ENCODE peak calls at places on chromosomes 4 and X, in seven cellular contexts. O, D, A, L, E, G and M are unnamed samples.

GRCh38 chr4:130424211-130424610 is 1328.3 kb downstream of the C4orf33 start:
- DNase-seq in L (no peak), A (no peak), G (no peak), E (no peak), O (no peak), D (no peak), M (no peak)

GRCh38 chr4:3716876-3717235 is 49.3 kb upstream of the ADRA2C start:
- DNase-seq in G (no peak), L (no peak), E (no peak), A (no peak), D (no peak), O (no peak), M (peak; percentile 32)

GRCh38 chr4:79050521-79050880 is 111.3 kb upstream of the PAQR3 start:
- DNase-seq in O (no peak), G (no peak), A (no peak), L (no peak), D (no peak), E (no peak), M (no peak)

GRCh38 chr4:153488006-153488718 is 22.0 kb downstream of the TMEM131L start:
- DNase-seq in D (peak; percentile 84), E (no peak), L (no peak), O (peak; percentile 52), G (no peak), A (no peak), M (no peak)

GRCh38 chr4:76306882-76307669 is 543 bp downstream of the STBD1 start:
- DNase-seq in A (peak; percentile 70), G (no peak), L (peak; percentile 46), E (peak; percentile 4), D (peak; percentile 64), O (no peak), M (peak; percentile 85)

GRCh38 chr4:54228563-54229501 is at the start of gene PDGFRA:
- DNase-seq in A (peak; percentile 33), L (peak; percentile 85), O (no peak), E (peak; percentile 12), G (no peak), D (no peak), M (peak; percentile 88)

GRCh38 chr4:152148057-152148456 is 387.2 kb upstream of the GATB start:
- DNase-seq in D (no peak), A (no peak), O (no peak), E (no peak), G (no peak), L (no peak), M (no peak)

GRCh38 chr4:87489678-87490077 is 39.5 kb downstream of the SPARCL1 start:
- DNase-seq in E (no peak), O (no peak), A (no peak), G (no peak), L (no peak), D (no peak), M (no peak)

GRCh38 chrX:97490656-97491055 is 606.9 kb downstream of the RPA4 start:
- DNase-seq in E (no peak), L (no peak), O (no peak), D (no peak), G (no peak), A (no peak), M (no peak)

GRCh38 chrX:30702736-30703135 is 49.5 kb downstream of the GK start:
- DNase-seq in L (no peak), E (no peak), A (no peak), G (no peak), O (no peak), D (no peak), M (no peak)

GRCh38 chr4:101670897-101671296 is 119.6 kb upstream of the BANK1 start:
- DNase-seq in A (no peak), D (no peak), L (no peak), E (no peak), G (no peak), O (no peak), M (no peak)

GRCh38 chr4:100504086-100504874 is 13.5 kb downstream of the EMCN start:
- DNase-seq in D (no peak), E (no peak), G (no peak), L (no peak), O (no peak), A (peak; percentile 41), M (no peak)

GRCh38 chr4:138111462-138112000 is 130.6 kb downstream of the SLC7A11 start:
- DNase-seq in A (peak; percentile 54), L (no peak), D (no peak), E (no peak), O (no peak), G (no peak), M (no peak)

GRCh38 chr4:11542952-11543351 is 114.3 kb upstream of the HS3ST1 start:
- DNase-seq in G (no peak), D (no peak), E (no peak), L (no peak), A (no peak), O (no peak), M (no peak)

GRCh38 chrX:19581786-19582185 is 66.5 kb upstream of the MAP3K15 start:
- DNase-seq in L (no peak), E (no peak), O (no peak), A (no peak), G (no peak), D (no peak), M (no peak)

GRCh38 chrX:4932790-4933189 is 1219.3 kb upstream of the PRKX start:
- DNase-seq in D (no peak), L (no peak), G (no peak), A (no peak), O (no peak), E (no peak), M (no peak)

GRCh38 chrX:2705461-2705860 is 14.4 kb downstream of the CD99 start:
- DNase-seq in L (no peak), G (no peak), O (no peak), E (no peak), A (no peak), D (no peak), M (no peak)

GRCh38 chrX:137684591-137684990 is 118.7 kb downstream of the ZIC3 start:
- DNase-seq in E (no peak), D (no peak), A (no peak), L (no peak), O (no peak), G (no peak), M (no peak)

GRCh38 chr4:139988863-139989765 is 164.9 kb downstream of the MAML3 start:
- DNase-seq in D (peak; percentile 58), E (peak; percentile 42), G (no peak), O (peak; percentile 40), L (peak; percentile 86), A (peak; percentile 36), M (peak; percentile 85)

GRCh38 chr4:148779771-148780170 is 337.6 kb upstream of the NR3C2 start:
- DNase-seq in A (no peak), D (no peak), O (no peak), G (no peak), E (no peak), L (no peak), M (no peak)

GRCh38 chrX:45208121-45208856 is 7.6 kb upstream of the DIPK2B start:
- DNase-seq in L (no peak), O (no peak), D (no peak), E (no peak), G (no peak), A (no peak), M (no peak)

GRCh38 chrX:13716905-13717304 is 17.5 kb downstream of the TRAPPC2 start:
- DNase-seq in A (no peak), O (no peak), D (no peak), G (no peak), E (no peak), L (no peak), M (no peak)

GRCh38 chr4:102139932-102140331 is 205.3 kb downstream of the SLC39A8 start:
- DNase-seq in O (no peak), G (no peak), D (no peak), L (no peak), A (no peak), E (no peak), M (no peak)

GRCh38 chr4:100299019-100299418 is 108.8 kb upstream of the DDIT4L start:
- DNase-seq in O (no peak), G (no peak), L (peak; percentile 24), D (no peak), A (no peak), E (no peak), M (no peak)

GRCh38 chr4:54941994-54942552 is 183.3 kb downstream of the KDR start:
- DNase-seq in E (no peak), A (no peak), G (no peak), D (no peak), L (no peak), O (no peak), M (no peak)

GRCh38 chrX:48071064-48071985 is at the start of gene ZNF630:
- DNase-seq in G (peak; percentile 34), E (peak; percentile 45), D (peak; percentile 72), A (peak; percentile 84), O (peak; percentile 38), L (peak; percentile 79), M (peak; percentile 88)

GRCh38 chr4:84683486-84683885 is 100.6 kb downstream of the CDS1 start:
- DNase-seq in O (no peak), E (no peak), D (no peak), A (no peak), L (no peak), G (no peak), M (no peak)

GRCh38 chr4:112975567-112976355 is 73.7 kb upstream of the ANK2 start:
- DNase-seq in E (no peak), D (no peak), G (no peak), O (no peak), A (no peak), L (no peak), M (no peak)

GRCh38 chrX:40088803-40089540 is 8.8 kb downstream of the BCOR start:
- DNase-seq in G (no peak), L (no peak), D (no peak), A (peak; percentile 42), E (no peak), O (no peak), M (no peak)

GRCh38 chrX:829145-829544 is 198.6 kb downstream of the SHOX start:
- DNase-seq in E (no peak), A (no peak), D (no peak), L (no peak), O (no peak), G (no peak), M (no peak)

GRCh38 chr4:4328206-4328605 is 38.2 kb downstream of the ZBTB49 start:
- DNase-seq in L (no peak), G (no peak), D (no peak), A (no peak), O (no peak), E (no peak), M (no peak)

GRCh38 chrX:17822351-17822750 is 38.7 kb downstream of the RAI2 start:
- DNase-seq in L (no peak), G (no peak), E (no peak), A (no peak), O (no peak), D (no peak), M (no peak)

GRCh38 chr4:20075479-20075878 is 176.2 kb upstream of the SLIT2 start:
- DNase-seq in O (no peak), E (no peak), G (no peak), L (no peak), D (no peak), A (no peak), M (no peak)